ENCODE peak calls at places on chromosomes 16 and 17, in four cellular contexts. L is H9; T is stimulated activated CD4-positive, alpha-beta T cell treated with anti-CD3 and anti-CD28 coated beads, Interleukin-15, amount 100 ng/mL, for 48 hours; X is IMR-90. P is an unnamed sample.

GRCh38 chr17:74999523-74999922 is 12.1 kb downstream of the CDR2L start:
- DNase-seq in X (no peak), L (no peak), T (no peak), P (no peak)

GRCh38 chr16:78118469-78119025 is 19.1 kb downstream of the WWOX start:
- DNase-seq in T (no peak), X (no peak), L (no peak), P (no peak)

GRCh38 chr17:29243792-29244191 is 2.9 kb upstream of the CRYBA1 start:
- DNase-seq in X (peak), T (no peak), L (peak), P (peak)

GRCh38 chr16:88758227-88758943 is 26.6 kb downstream of the PIEZO1 start:
- DNase-seq in L (no peak), X (no peak), T (no peak), P (no peak)

GRCh38 chr16:49018259-49018931 is 263.2 kb downstream of the CBLN1 start:
- DNase-seq in X (no peak), T (no peak), L (no peak), P (no peak)

GRCh38 chr17:69539781-69540319 is 125.4 kb downstream of the MAP2K6 start:
- DNase-seq in X (peak), T (no peak), L (no peak), P (no peak)

GRCh38 chr16:30041841-30042240 is 10.8 kb upstream of the TLCD3B start:
- DNase-seq in X (peak), T (no peak), L (no peak), P (no peak)

GRCh38 chr16:27839419-27839818 is 224.1 kb downstream of the GSG1L start:
- DNase-seq in T (no peak), L (peak), X (peak), P (peak)

GRCh38 chr17:16026895-16027294 is 27.3 kb downstream of the TTC19 start:
- DNase-seq in T (no peak), L (no peak), X (no peak), P (no peak)

GRCh38 chr17:63350364-63350763 is 95.7 kb downstream of the CYB561 start:
- DNase-seq in L (no peak), X (no peak), T (no peak), P (no peak)

GRCh38 chr16:49617016-49617569 is 238.8 kb downstream of the ZNF423 start:
- DNase-seq in X (no peak), T (no peak), L (peak), P (no peak)

GRCh38 chr17:40311575-40311974 is 2.6 kb downstream of the RARA start:
- DNase-seq in L (no peak), X (no peak), T (no peak), P (no peak)

GRCh38 chr17:37103191-37103590 is 154.4 kb downstream of the AATF start:
- DNase-seq in X (no peak), L (no peak), T (no peak), P (no peak)

GRCh38 chr17:21201302-21201602 is 12.7 kb downstream of the TMEM11 start:
- DNase-seq in T (no peak), L (no peak), X (no peak), P (no peak)

GRCh38 chr17:81328925-81329278 is 33.8 kb upstream of the SLC38A10 start:
- DNase-seq in T (no peak), X (no peak), L (no peak), P (no peak)

GRCh38 chr17:16676645-16677044 is 13.4 kb upstream of the CCDC144A start:
- DNase-seq in X (peak), L (no peak), T (no peak), P (no peak)

GRCh38 chr17:34892864-34893263 is 68.4 kb downstream of the CCT6B start:
- DNase-seq in T (no peak), X (no peak), L (peak), P (peak)

GRCh38 chr17:77011173-77012011 is 129.4 kb upstream of the SEC14L1 start:
- DNase-seq in L (peak), X (peak), T (peak), P (no peak)

GRCh38 chr17:37025847-37026533 is 77.2 kb downstream of the AATF start:
- DNase-seq in T (peak), L (no peak), X (no peak), P (no peak)